ENCODE peak calls at places on chromosome 4, in eight cellular contexts. One of them, this sample, is unnamed. For H3K9me3 and H3K27me3, the result is how much of the 10 kb centered on the place peaks cover.

GRCh38 chr4:165433529-165433928 is 54.7 kb downstream of the CPE start:
- DNase-seq in colonic mucosa: peak
- DNase-seq in tibial artery: no peak
- DNase-seq in right atrium auricular region: no peak
- DNase-seq in PC-9: no peak
- DNase-seq in ovary: no peak
- DNase-seq in mammary epithelial cell: no peak
- DNase-seq in endothelial cell of umbilical vein: no peak
- DNase-seq in this sample: no peak

GRCh38 chr4:8772499-8773123 is 99.0 kb downstream of the HMX1 start:
- DNase-seq in endothelial cell of umbilical vein: no peak
- DNase-seq in mammary epithelial cell: no peak
- DNase-seq in PC-9: no peak
- DNase-seq in right atrium auricular region: no peak
- DNase-seq in colonic mucosa: no peak
- DNase-seq in tibial artery: no peak
- DNase-seq in ovary: no peak
- DNase-seq in this sample: no peak

GRCh38 chr4:66575024-66575696 is 904.9 kb upstream of the EPHA5 start:
- DNase-seq in PC-9: peak
- DNase-seq in mammary epithelial cell: peak
- DNase-seq in endothelial cell of umbilical vein: no peak
- DNase-seq in right atrium auricular region: no peak
- DNase-seq in tibial artery: no peak
- DNase-seq in colonic mucosa: no peak
- DNase-seq in ovary: no peak
- DNase-seq in this sample: peak

GRCh38 chr4:113537183-113537977 is 224.2 kb downstream of the CAMK2D start:
- DNase-seq in mammary epithelial cell: no peak
- DNase-seq in ovary: no peak
- DNase-seq in colonic mucosa: no peak
- DNase-seq in right atrium auricular region: no peak
- DNase-seq in PC-9: no peak
- DNase-seq in endothelial cell of umbilical vein: no peak
- DNase-seq in tibial artery: no peak
- DNase-seq in this sample: no peak

GRCh38 chr4:69056921-69057562 is 39.2 kb upstream of the UGT2B7 start:
- DNase-seq in tibial artery: no peak
- DNase-seq in mammary epithelial cell: no peak
- DNase-seq in endothelial cell of umbilical vein: no peak
- DNase-seq in colonic mucosa: no peak
- DNase-seq in PC-9: no peak
- DNase-seq in ovary: no peak
- DNase-seq in right atrium auricular region: no peak
- DNase-seq in this sample: no peak

GRCh38 chr4:107806196-107806595 is 18.5 kb upstream of the SGMS2 start:
- DNase-seq in ovary: no peak
- DNase-seq in endothelial cell of umbilical vein: no peak
- DNase-seq in right atrium auricular region: no peak
- DNase-seq in PC-9: no peak
- DNase-seq in tibial artery: no peak
- DNase-seq in mammary epithelial cell: no peak
- DNase-seq in colonic mucosa: no peak
- DNase-seq in this sample: no peak

GRCh38 chr4:52643846-52644245 is 15.3 kb downstream of the USP46 start:
- DNase-seq in ovary: no peak
- DNase-seq in mammary epithelial cell: peak
- DNase-seq in colonic mucosa: no peak
- DNase-seq in right atrium auricular region: peak
- DNase-seq in PC-9: no peak
- DNase-seq in endothelial cell of umbilical vein: peak
- DNase-seq in tibial artery: peak
- DNase-seq in this sample: no peak

GRCh38 chr4:54959656-54960055 is 165.7 kb downstream of the KDR start:
- DNase-seq in right atrium auricular region: no peak
- DNase-seq in tibial artery: no peak
- DNase-seq in endothelial cell of umbilical vein: no peak
- DNase-seq in mammary epithelial cell: no peak
- DNase-seq in ovary: no peak
- DNase-seq in colonic mucosa: no peak
- DNase-seq in PC-9: no peak
- DNase-seq in this sample: no peak

GRCh38 chr4:11624370-11624769 is 195.7 kb upstream of the HS3ST1 start:
- DNase-seq in ovary: no peak
- DNase-seq in endothelial cell of umbilical vein: no peak
- DNase-seq in mammary epithelial cell: peak
- DNase-seq in PC-9: peak
- DNase-seq in right atrium auricular region: no peak
- DNase-seq in colonic mucosa: no peak
- DNase-seq in tibial artery: no peak
- DNase-seq in this sample: peak

GRCh38 chr4:150543042-150543441 is 38.9 kb upstream of the MAB21L2 start:
- DNase-seq in colonic mucosa: no peak
- DNase-seq in ovary: no peak
- DNase-seq in right atrium auricular region: no peak
- DNase-seq in PC-9: no peak
- DNase-seq in tibial artery: no peak
- DNase-seq in endothelial cell of umbilical vein: peak
- DNase-seq in mammary epithelial cell: no peak
- DNase-seq in this sample: no peak

GRCh38 chr4:57068237-57068981 is 41.8 kb downstream of the IGFBP7 start:
- DNase-seq in tibial artery: no peak
- DNase-seq in right atrium auricular region: no peak
- DNase-seq in ovary: no peak
- DNase-seq in endothelial cell of umbilical vein: no peak
- DNase-seq in mammary epithelial cell: no peak
- DNase-seq in colonic mucosa: no peak
- DNase-seq in PC-9: no peak
- DNase-seq in this sample: no peak

GRCh38 chr4:80532674-80533333 is 197.3 kb downstream of the CFAP299 start:
- DNase-seq in ovary: no peak
- DNase-seq in colonic mucosa: no peak
- DNase-seq in tibial artery: no peak
- DNase-seq in endothelial cell of umbilical vein: no peak
- DNase-seq in mammary epithelial cell: no peak
- DNase-seq in right atrium auricular region: no peak
- DNase-seq in PC-9: no peak
- DNase-seq in this sample: no peak

GRCh38 chr4:120218981-120219380 is 152.3 kb upstream of the MAD2L1 start:
- DNase-seq in mammary epithelial cell: no peak
- DNase-seq in ovary: no peak
- DNase-seq in tibial artery: no peak
- DNase-seq in colonic mucosa: no peak
- DNase-seq in endothelial cell of umbilical vein: no peak
- DNase-seq in right atrium auricular region: no peak
- DNase-seq in PC-9: no peak
- DNase-seq in this sample: no peak

GRCh38 chr4:182554736-182555135 is 311.5 kb downstream of the TENM3 start:
- DNase-seq in tibial artery: no peak
- DNase-seq in mammary epithelial cell: no peak
- DNase-seq in ovary: no peak
- DNase-seq in endothelial cell of umbilical vein: no peak
- DNase-seq in colonic mucosa: no peak
- DNase-seq in right atrium auricular region: no peak
- DNase-seq in PC-9: no peak
- DNase-seq in this sample: no peak

GRCh38 chr4:3249681-3250437 is 900 bp downstream of the MSANTD1 start:
- DNase-seq in mammary epithelial cell: no peak
- DNase-seq in right atrium auricular region: no peak
- DNase-seq in tibial artery: no peak
- DNase-seq in PC-9: no peak
- DNase-seq in endothelial cell of umbilical vein: no peak
- DNase-seq in ovary: no peak
- DNase-seq in colonic mucosa: no peak
- DNase-seq in this sample: no peak

GRCh38 chr4:168784786-168785461 is 225.1 kb downstream of the CBR4 start:
- DNase-seq in endothelial cell of umbilical vein: no peak
- DNase-seq in mammary epithelial cell: peak
- DNase-seq in PC-9: no peak
- DNase-seq in colonic mucosa: no peak
- DNase-seq in ovary: no peak
- DNase-seq in right atrium auricular region: no peak
- DNase-seq in tibial artery: no peak
- DNase-seq in this sample: no peak

GRCh38 chr4:6062133-6062532 is 43.9 kb upstream of the C4orf50 start:
- DNase-seq in right atrium auricular region: no peak
- DNase-seq in endothelial cell of umbilical vein: no peak
- DNase-seq in ovary: no peak
- DNase-seq in PC-9: no peak
- DNase-seq in tibial artery: no peak
- DNase-seq in mammary epithelial cell: no peak
- DNase-seq in colonic mucosa: no peak
- DNase-seq in this sample: no peak

GRCh38 chr4:118273642-118274041 is 79.2 kb downstream of the PRSS12 start:
- DNase-seq in colonic mucosa: no peak
- DNase-seq in ovary: no peak
- DNase-seq in endothelial cell of umbilical vein: no peak
- DNase-seq in tibial artery: no peak
- DNase-seq in mammary epithelial cell: no peak
- DNase-seq in right atrium auricular region: no peak
- DNase-seq in PC-9: no peak
- DNase-seq in this sample: no peak

GRCh38 chr4:16875487-16875886 is 23.0 kb downstream of the LDB2 start:
- DNase-seq in tibial artery: no peak
- DNase-seq in right atrium auricular region: no peak
- DNase-seq in mammary epithelial cell: no peak
- DNase-seq in colonic mucosa: no peak
- DNase-seq in endothelial cell of umbilical vein: peak
- DNase-seq in PC-9: no peak
- DNase-seq in ovary: no peak
- DNase-seq in this sample: no peak

GRCh38 chr4:89737888-89738287 is 99.1 kb downstream of the SNCA start:
- DNase-seq in colonic mucosa: no peak
- DNase-seq in ovary: no peak
- DNase-seq in mammary epithelial cell: peak
- DNase-seq in PC-9: no peak
- DNase-seq in right atrium auricular region: no peak
- DNase-seq in endothelial cell of umbilical vein: peak
- DNase-seq in tibial artery: no peak
- DNase-seq in this sample: peak

DNA sequence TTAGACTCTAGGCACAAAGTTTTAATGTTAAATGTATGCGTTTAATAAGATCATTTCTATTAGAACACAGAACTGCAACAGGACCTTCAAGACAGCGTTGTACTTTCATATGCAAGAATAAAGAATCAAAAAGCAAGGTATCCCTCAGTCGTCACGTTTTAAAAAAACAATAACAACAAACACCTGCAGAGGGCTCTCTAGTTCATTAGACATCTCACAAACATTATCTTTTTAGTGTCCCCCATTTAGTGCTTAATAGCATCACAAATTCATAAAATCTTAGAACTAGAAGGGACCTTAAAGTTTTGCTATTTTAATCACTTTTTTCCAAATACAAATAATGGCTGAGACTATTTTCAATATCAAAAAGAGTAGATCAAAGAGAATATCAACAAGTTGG is 236.6 kb downstream of the DCHS2 start:
- DNase-seq in colonic mucosa: no peak
- DNase-seq in mammary epithelial cell: no peak
- DNase-seq in tibial artery: no peak
- DNase-seq in ovary: no peak
- DNase-seq in right atrium auricular region: no peak
- DNase-seq in PC-9: no peak
- DNase-seq in endothelial cell of umbilical vein: no peak
- DNase-seq in this sample: no peak
- H3K4me3 ChIP-seq in colonic mucosa: no peak
- H3K4me3 ChIP-seq in mammary epithelial cell: no peak
- H3K4me3 ChIP-seq in tibial artery: no peak
- H3K4me3 ChIP-seq in ovary: no peak
- H3K4me3 ChIP-seq in right atrium auricular region: no peak
- H3K4me3 ChIP-seq in PC-9: no peak
- H3K4me3 ChIP-seq in endothelial cell of umbilical vein: no peak
- H3K4me3 ChIP-seq in this sample: no peak

DNA sequence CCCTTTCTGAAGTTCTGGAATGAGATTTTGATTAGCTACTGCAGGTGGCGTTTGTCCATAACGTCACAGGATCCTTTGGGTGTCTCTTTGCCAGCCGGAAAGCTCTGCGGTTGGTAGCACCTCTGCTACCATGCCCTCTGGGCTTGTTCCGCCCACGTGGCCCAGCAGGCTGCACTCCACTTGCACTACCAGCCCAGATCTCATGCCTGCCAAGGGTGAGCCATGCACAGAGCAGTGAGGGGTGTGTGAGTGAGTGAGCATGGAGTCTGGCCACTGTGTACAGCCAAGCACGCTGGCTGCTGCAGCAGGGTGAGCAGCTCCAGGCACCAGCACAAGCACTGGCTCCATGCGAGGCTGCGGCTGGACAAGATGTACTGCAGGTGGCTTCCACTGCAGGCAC is 6.6 kb upstream of the HNRNPD start:
- DNase-seq in ovary: no peak
- DNase-seq in right atrium auricular region: no peak
- DNase-seq in tibial artery: no peak
- DNase-seq in PC-9: peak
- DNase-seq in mammary epithelial cell: peak
- DNase-seq in colonic mucosa: no peak
- DNase-seq in endothelial cell of umbilical vein: no peak
- DNase-seq in this sample: no peak
- H3K9me3 ChIP-seq in ovary: under half
- H3K9me3 ChIP-seq in right atrium auricular region: under half
- H3K9me3 ChIP-seq in tibial artery: under half
- H3K9me3 ChIP-seq in PC-9: under half
- H3K9me3 ChIP-seq in mammary epithelial cell: under half
- H3K9me3 ChIP-seq in colonic mucosa: under half
- H3K9me3 ChIP-seq in endothelial cell of umbilical vein: under half
- H3K9me3 ChIP-seq in this sample: under half

DNA sequence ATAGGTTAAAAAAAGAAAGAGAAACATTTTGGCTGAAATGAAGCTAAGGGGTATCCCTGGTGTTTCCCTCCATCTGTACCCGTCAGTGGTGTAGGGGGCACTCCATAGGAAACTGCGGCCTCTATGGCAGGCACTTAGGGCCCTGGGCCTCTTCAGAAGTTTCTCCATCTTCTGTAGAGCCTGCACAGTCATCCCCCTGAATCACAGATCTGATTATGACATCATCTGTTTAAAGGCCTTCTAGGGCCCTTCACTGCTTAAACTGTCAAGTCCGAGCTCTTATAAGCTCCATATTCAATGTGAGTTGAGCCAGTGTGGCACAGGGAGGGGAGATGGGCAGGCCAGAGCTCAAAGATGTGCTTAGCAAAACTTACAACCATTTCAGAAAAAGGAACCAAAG is 241.3 kb downstream of the NR3C2 start:
- DNase-seq in right atrium auricular region: no peak
- DNase-seq in ovary: no peak
- DNase-seq in colonic mucosa: no peak
- DNase-seq in mammary epithelial cell: no peak
- DNase-seq in tibial artery: no peak
- DNase-seq in endothelial cell of umbilical vein: no peak
- DNase-seq in PC-9: no peak
- DNase-seq in this sample: no peak
- H3K27me3 ChIP-seq in right atrium auricular region: under half
- H3K27me3 ChIP-seq in ovary: under half
- H3K27me3 ChIP-seq in colonic mucosa: under half
- H3K27me3 ChIP-seq in mammary epithelial cell: under half
- H3K27me3 ChIP-seq in tibial artery: under half
- H3K27me3 ChIP-seq in endothelial cell of umbilical vein: under half
- H3K27me3 ChIP-seq in PC-9: under half
- H3K27me3 ChIP-seq in this sample: under half

DNA sequence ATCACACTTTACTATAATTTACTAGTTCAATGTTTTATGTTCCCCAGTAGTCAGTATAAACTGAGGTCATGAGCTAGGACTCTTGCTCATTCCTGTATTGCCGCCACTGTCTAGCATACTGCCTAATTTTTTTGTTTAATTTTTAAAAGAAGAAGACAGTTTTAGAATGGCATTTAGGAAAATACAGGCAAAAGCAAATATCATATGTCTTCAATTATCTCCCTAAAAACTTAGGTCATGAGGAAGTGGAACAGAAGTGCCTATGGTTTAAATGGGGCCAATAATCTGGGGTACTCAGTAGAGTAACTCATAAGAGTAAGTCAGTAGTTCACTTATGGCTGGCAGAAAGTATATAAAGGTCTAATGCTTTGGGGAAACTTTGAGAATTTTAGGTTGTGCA is 390.3 kb downstream of the PDGFC start:
- DNase-seq in right atrium auricular region: no peak
- DNase-seq in mammary epithelial cell: no peak
- DNase-seq in ovary: no peak
- DNase-seq in endothelial cell of umbilical vein: no peak
- DNase-seq in PC-9: no peak
- DNase-seq in tibial artery: no peak
- DNase-seq in colonic mucosa: no peak
- DNase-seq in this sample: no peak
- H3K4me3 ChIP-seq in right atrium auricular region: no peak
- H3K4me3 ChIP-seq in mammary epithelial cell: peak
- H3K4me3 ChIP-seq in ovary: no peak
- H3K4me3 ChIP-seq in endothelial cell of umbilical vein: peak
- H3K4me3 ChIP-seq in PC-9: no peak
- H3K4me3 ChIP-seq in tibial artery: peak
- H3K4me3 ChIP-seq in colonic mucosa: no peak
- H3K4me3 ChIP-seq in this sample: no peak

This sample was measured in small intestine.